ENCODE peak calls at places on chromosomes 3 and 15, in four cellular contexts. One of them, this sample, is unnamed.

GRCh38 chr15:74540135-74540760 is 772 bp upstream of the ARID3B start:
- DNase-seq in endothelial cell: no peak
- DNase-seq in GM13976: no peak
- DNase-seq in uterus: no peak
- DNase-seq in this sample: no peak

GRCh38 chr15:31344824-31345605 is 18.4 kb downstream of the KLF13 start:
- DNase-seq in GM13976: peak
- DNase-seq in uterus: no peak
- DNase-seq in endothelial cell: no peak
- DNase-seq in this sample: no peak

GRCh38 chr15:76354823-76355440 is 18.4 kb downstream of the ISL2 start:
- DNase-seq in uterus: no peak
- DNase-seq in endothelial cell: no peak
- DNase-seq in GM13976: no peak
- DNase-seq in this sample: no peak

GRCh38 chr3:126960604-126960995 is 22.3 kb upstream of the PLXNA1 start:
- DNase-seq in uterus: no peak
- DNase-seq in GM13976: no peak
- DNase-seq in endothelial cell: no peak
- DNase-seq in this sample: no peak

GRCh38 chr3:197811343-197811742 is 20.3 kb downstream of the LRCH3 start:
- DNase-seq in GM13976: no peak
- DNase-seq in uterus: peak
- DNase-seq in endothelial cell: no peak
- DNase-seq in this sample: no peak

GRCh38 chr3:172626241-172626640 is 84.6 kb downstream of the NCEH1 start:
- DNase-seq in uterus: no peak
- DNase-seq in GM13976: no peak
- DNase-seq in endothelial cell: no peak
- DNase-seq in this sample: no peak

GRCh38 chr15:62850791-62851291 is 191.7 kb upstream of the TPM1 start:
- DNase-seq in GM13976: no peak
- DNase-seq in uterus: no peak
- DNase-seq in endothelial cell: no peak
- DNase-seq in this sample: no peak

GRCh38 chr3:69012836-69013255 is 638 bp downstream of the EOGT start:
- DNase-seq in GM13976: peak
- DNase-seq in uterus: peak
- DNase-seq in endothelial cell: peak
- DNase-seq in this sample: peak

GRCh38 chr3:71393745-71394144 is 189.8 kb downstream of the FOXP1 start:
- DNase-seq in endothelial cell: no peak
- DNase-seq in GM13976: no peak
- DNase-seq in uterus: no peak
- DNase-seq in this sample: no peak

GRCh38 chr3:127741246-127741645 is 68.5 kb downstream of the ABTB1 start:
- DNase-seq in endothelial cell: no peak
- DNase-seq in uterus: no peak
- DNase-seq in GM13976: no peak
- DNase-seq in this sample: no peak

GRCh38 chr3:189839576-189839975 is 208.4 kb downstream of the TP63 start:
- DNase-seq in uterus: no peak
- DNase-seq in endothelial cell: no peak
- DNase-seq in GM13976: no peak
- DNase-seq in this sample: no peak

GRCh38 chr3:107943860-107944543 is 146.8 kb downstream of the CD47 start:
- DNase-seq in GM13976: no peak
- DNase-seq in uterus: no peak
- DNase-seq in endothelial cell: no peak
- DNase-seq in this sample: no peak

GRCh38 chr3:34022147-34022546 is 223.7 kb downstream of the PDCD6IP start:
- DNase-seq in uterus: no peak
- DNase-seq in GM13976: no peak
- DNase-seq in endothelial cell: no peak
- DNase-seq in this sample: no peak

GRCh38 chr3:12752803-12753202 is 6.3 kb downstream of the TMEM40 start:
- DNase-seq in endothelial cell: no peak
- DNase-seq in uterus: no peak
- DNase-seq in GM13976: peak
- DNase-seq in this sample: no peak

GRCh38 chr3:25468866-25469319 is 40.8 kb downstream of the RARB start:
- DNase-seq in GM13976: no peak
- DNase-seq in uterus: peak
- DNase-seq in endothelial cell: no peak
- DNase-seq in this sample: peak

GRCh38 chr15:64950888-64951287 is 38.8 kb downstream of the SPG21 start:
- DNase-seq in GM13976: no peak
- DNase-seq in endothelial cell: no peak
- DNase-seq in uterus: no peak
- DNase-seq in this sample: no peak

GRCh38 chr3:130901463-130902204 is 7.8 kb downstream of the ATP2C1 start:
- DNase-seq in GM13976: no peak
- DNase-seq in endothelial cell: no peak
- DNase-seq in uterus: no peak
- DNase-seq in this sample: no peak

GRCh38 chr3:192715126-192715525 is 12.2 kb downstream of the FGF12 start:
- DNase-seq in uterus: no peak
- DNase-seq in GM13976: no peak
- DNase-seq in endothelial cell: no peak
- DNase-seq in this sample: no peak

GRCh38 chr3:24128195-24129005 is 183.3 kb downstream of the NR1D2 start:
- DNase-seq in endothelial cell: no peak
- DNase-seq in uterus: no peak
- DNase-seq in GM13976: no peak
- DNase-seq in this sample: no peak

GRCh38 chr3:105746226-105746996 is 122.4 kb downstream of the CBLB start:
- DNase-seq in endothelial cell: no peak
- DNase-seq in uterus: no peak
- DNase-seq in GM13976: no peak
- DNase-seq in this sample: no peak

DNA sequence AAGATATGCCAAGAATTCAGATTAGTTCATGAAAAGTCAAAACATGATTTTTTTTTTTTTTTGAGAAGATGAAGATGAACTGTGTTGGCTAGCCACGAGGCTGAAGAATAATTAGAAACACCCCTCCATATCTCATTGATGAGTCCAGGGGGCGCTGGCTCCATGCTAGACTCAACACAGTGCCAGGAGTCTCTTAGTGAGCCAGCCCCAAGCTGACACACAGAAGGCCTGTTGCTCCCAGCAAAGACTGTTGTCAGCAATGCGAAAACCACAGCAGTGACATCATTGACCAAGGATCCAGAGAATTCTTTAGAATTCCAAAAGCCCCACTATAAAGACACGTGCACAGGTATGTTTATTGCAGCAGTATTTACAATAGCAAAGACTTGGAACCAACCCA is 185.2 kb downstream of the ANXA2 start:
- DNase-seq in GM13976: no peak
- DNase-seq in endothelial cell: no peak
- DNase-seq in uterus: no peak
- DNase-seq in this sample: no peak
- TF ChIP-seq CTCF in GM13976: no peak
- TF ChIP-seq CTCF in endothelial cell: no peak
- TF ChIP-seq CTCF in uterus: no peak
- TF ChIP-seq CTCF in this sample: no peak

GRCh38 chr3:153026026-153026425 is 136.0 kb upstream of the RAP2B start:
- DNase-seq in GM13976: peak
- DNase-seq in endothelial cell: no peak
- DNase-seq in uterus: no peak
- DNase-seq in this sample: no peak
- TF ChIP-seq CTCF in GM13976: peak
- TF ChIP-seq CTCF in endothelial cell: peak
- TF ChIP-seq CTCF in uterus: peak
- TF ChIP-seq CTCF in this sample: peak

DNA sequence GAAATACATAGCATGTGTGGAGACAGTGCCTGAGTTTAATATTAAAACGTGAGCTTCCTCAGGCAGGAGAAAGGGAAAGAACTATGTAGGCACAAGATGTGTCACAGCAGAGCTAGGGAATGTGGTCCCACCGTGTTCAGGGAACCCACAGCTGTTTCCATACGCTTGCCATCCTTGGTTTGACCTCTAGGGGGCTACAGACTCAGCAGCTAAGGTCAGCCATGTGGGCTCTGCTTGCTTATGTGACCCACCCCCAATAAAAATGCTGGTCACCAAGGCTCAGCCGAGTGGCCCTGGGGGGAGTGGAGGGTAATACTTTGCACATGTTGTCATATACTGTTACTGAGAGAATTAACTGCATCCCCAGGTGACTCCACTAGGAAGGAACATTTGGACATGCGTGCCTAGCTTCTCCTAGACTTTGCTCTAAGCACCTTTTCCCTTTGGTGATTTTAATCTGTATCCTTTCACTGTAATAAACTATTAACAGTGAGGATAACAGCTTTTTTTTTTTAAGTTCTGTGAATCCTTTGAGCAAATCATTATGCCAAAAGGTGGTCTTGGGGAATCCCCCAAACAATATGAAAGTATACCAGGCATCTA is 3.3 kb downstream of the TUBGCP5 start:
- DNase-seq in uterus: no peak
- DNase-seq in GM13976: peak
- DNase-seq in endothelial cell: peak
- DNase-seq in this sample: peak
- TF ChIP-seq CTCF in uterus: peak
- TF ChIP-seq CTCF in GM13976: peak
- TF ChIP-seq CTCF in endothelial cell: peak
- TF ChIP-seq CTCF in this sample: peak

GRCh38 chr3:136818191-136818850 is 605 bp upstream of the SLC35G2 start:
- DNase-seq in uterus: peak
- DNase-seq in GM13976: peak
- DNase-seq in endothelial cell: peak
- DNase-seq in this sample: no peak
- TF ChIP-seq CTCF in uterus: no peak
- TF ChIP-seq CTCF in GM13976: no peak
- TF ChIP-seq CTCF in endothelial cell: no peak
- TF ChIP-seq CTCF in this sample: no peak

GRCh38 chr15:95176794-95177577 is 945.6 kb downstream of the MCTP2 start:
- DNase-seq in uterus: no peak
- DNase-seq in GM13976: no peak
- DNase-seq in endothelial cell: no peak
- DNase-seq in this sample: no peak
- TF ChIP-seq CTCF in uterus: no peak
- TF ChIP-seq CTCF in GM13976: no peak
- TF ChIP-seq CTCF in endothelial cell: no peak
- TF ChIP-seq CTCF in this sample: no peak

GRCh38 chr3:141793476-141794260 is 30.5 kb downstream of the GRK7 start:
- DNase-seq in endothelial cell: no peak
- DNase-seq in uterus: no peak
- DNase-seq in GM13976: no peak
- DNase-seq in this sample: no peak
- TF ChIP-seq CTCF in endothelial cell: no peak
- TF ChIP-seq CTCF in uterus: no peak
- TF ChIP-seq CTCF in GM13976: no peak
- TF ChIP-seq CTCF in this sample: no peak

DNA sequence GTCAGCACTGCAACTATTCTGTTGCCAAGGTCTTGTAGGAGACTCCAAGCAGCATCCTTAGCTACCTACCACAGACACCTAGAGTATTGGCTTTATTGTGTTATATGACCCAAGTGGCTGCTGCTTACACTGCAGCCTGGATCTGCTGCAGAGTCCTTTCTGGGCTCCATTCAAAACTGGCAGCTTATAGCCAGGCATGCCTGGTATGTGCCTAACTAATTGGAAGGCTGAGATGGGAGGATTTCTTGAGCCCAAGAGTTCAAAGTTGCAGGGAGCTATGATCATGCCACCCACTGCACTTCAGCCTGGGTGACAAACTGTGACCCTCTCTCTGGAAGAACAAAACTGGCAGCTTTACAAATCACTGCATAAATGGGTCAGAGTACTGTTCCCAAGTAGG is 8.6 kb downstream of the NDUFB4 start:
- DNase-seq in uterus: no peak
- DNase-seq in GM13976: no peak
- DNase-seq in endothelial cell: no peak
- DNase-seq in this sample: no peak
- TF ChIP-seq CTCF in uterus: no peak
- TF ChIP-seq CTCF in GM13976: no peak
- TF ChIP-seq CTCF in endothelial cell: no peak
- TF ChIP-seq CTCF in this sample: no peak

GRCh38 chr3:113947372-113948014 is at the start of gene ZDHHC23:
- DNase-seq in GM13976: peak
- DNase-seq in uterus: peak
- DNase-seq in endothelial cell: peak
- DNase-seq in this sample: peak
- TF ChIP-seq CTCF in GM13976: no peak
- TF ChIP-seq CTCF in uterus: no peak
- TF ChIP-seq CTCF in endothelial cell: no peak
- TF ChIP-seq CTCF in this sample: no peak

GRCh38 chr3:138328341-138328740 is 1.3 kb downstream of the NME9 start:
- DNase-seq in GM13976: no peak
- DNase-seq in uterus: no peak
- DNase-seq in endothelial cell: no peak
- DNase-seq in this sample: no peak
- TF ChIP-seq CTCF in GM13976: no peak
- TF ChIP-seq CTCF in uterus: no peak
- TF ChIP-seq CTCF in endothelial cell: no peak
- TF ChIP-seq CTCF in this sample: no peak

GRCh38 chr3:49689046-49689886 is at the start of the genes MST1 and RNF123:
- DNase-seq in endothelial cell: peak
- DNase-seq in GM13976: peak
- DNase-seq in uterus: peak
- DNase-seq in this sample: peak
- TF ChIP-seq CTCF in endothelial cell: no peak
- TF ChIP-seq CTCF in GM13976: peak
- TF ChIP-seq CTCF in uterus: peak
- TF ChIP-seq CTCF in this sample: peak

This sample was measured in neural crest cell.